ENCODE peak calls at places on chromosomes 13 and 19, in eight cellular contexts. V, Q, A, Z, T, N, X and G are unnamed samples.

GRCh38 chr19:58361900-58362271 is 665 bp downstream of the ZNF497 start:
- DNase-seq in Z (peak; percentile 16), X (peak; percentile 72), T (peak; percentile 46), Q (no peak), A (no peak), V (no peak), N (peak; percentile 64), G (peak; percentile 43)

GRCh38 chr19:49533551-49534488 is 6.0 kb downstream of the RCN3 start:
- DNase-seq in X (peak; percentile 84), V (peak; percentile 63), Z (peak; percentile 70), Q (peak; percentile 75), T (peak; percentile 84), N (peak; percentile 72), A (peak; percentile 28), G (no peak)

GRCh38 chr19:31562916-31563626 is 213.8 kb upstream of the TSHZ3 start:
- DNase-seq in Q (no peak), V (no peak), T (no peak), Z (no peak), A (no peak), N (no peak), X (no peak), G (no peak)

GRCh38 chr19:1455336-1456120 is 5.6 kb downstream of the APC2 start:
- DNase-seq in N (no peak), A (no peak), V (no peak), T (peak; percentile 96), Z (no peak), X (no peak), Q (peak; percentile 29), G (no peak)

GRCh38 chr19:34288381-34288780 is 34.0 kb downstream of the GARRE1 start:
- DNase-seq in N (no peak), Q (no peak), A (no peak), V (no peak), Z (no peak), T (no peak), X (no peak), G (no peak)

GRCh38 chr13:85379433-85379832 is 419.8 kb downstream of the SLITRK6 start:
- DNase-seq in A (no peak), Z (no peak), T (no peak), V (no peak), N (no peak), X (no peak), Q (no peak), G (no peak)

GRCh38 chr13:63517376-63517775 is 2101.7 kb upstream of the PCDH20 start:
- DNase-seq in T (peak; percentile 49), V (no peak), A (no peak), X (no peak), N (no peak), Z (no peak), Q (no peak), G (peak; percentile 15)

GRCh38 chr13:36850790-36851438 is 31.9 kb downstream of the RFXAP start:
- DNase-seq in X (no peak), N (no peak), V (no peak), Q (no peak), Z (no peak), A (no peak), T (peak; percentile 23), G (no peak)

GRCh38 chr13:113651511-113652403 is 6.2 kb downstream of the ATP4B start:
- DNase-seq in Q (no peak), T (no peak), N (no peak), X (peak; percentile 60), A (no peak), Z (no peak), V (no peak), G (no peak)

GRCh38 chr13:100941377-100941776 is 266.8 kb upstream of the TMTC4 start:
- DNase-seq in A (no peak), Q (no peak), V (no peak), N (no peak), Z (no peak), T (no peak), X (no peak), G (no peak)

GRCh38 chr13:25771641-25772478 is 280.0 kb downstream of the SHISA2 start:
- DNase-seq in A (no peak), X (no peak), Q (no peak), N (no peak), Z (no peak), T (no peak), V (no peak), G (peak; percentile 73)

GRCh38 chr13:74214321-74214720 is 80.1 kb upstream of the KLF12 start:
- DNase-seq in T (no peak), X (no peak), N (no peak), Q (no peak), V (no peak), Z (no peak), A (no peak), G (no peak)

GRCh38 chr13:111282997-111283396 is 37.4 kb upstream of the TEX29 start:
- DNase-seq in T (no peak), A (no peak), Q (no peak), X (no peak), N (no peak), Z (no peak), V (no peak), G (no peak)

GRCh38 chr19:42216653-42217521 is 590 bp downstream of the DEDD2 start:
- DNase-seq in T (peak; percentile 44), Q (no peak), N (peak; percentile 66), V (no peak), Z (no peak), X (peak; percentile 74), A (no peak), G (no peak)